ENCODE peak calls at places on chromosomes 4 and X, in six cellular contexts. Q is AG04449; P is tibial artery; K is ovary; W is cardiac fibroblast; F is CD8-positive, alpha-beta T cell. R is an unnamed sample.
A peak's percentile ranks its signal among the peaks of the same experiment; 100 is the strongest.

GRCh38 chrX:46642145-46642544 is 68.6 kb downstream of the CHST7 start:
- DNase-seq in Q (no peak), P (no peak), K (peak; percentile 31), W (peak; percentile 61), F (no peak), R (peak; percentile 55)

GRCh38 chr4:27327421-27328181 is 467.0 kb downstream of the STIM2 start:
- DNase-seq in Q (no peak), P (no peak), K (no peak), W (no peak), F (no peak), R (no peak)

GRCh38 chr4:2818351-2818939 is 25.2 kb upstream of the ADD1 start:
- DNase-seq in Q (no peak), P (no peak), K (no peak), W (no peak), F (no peak), R (no peak)

GRCh38 chrX:154775611-154776349 is 13.1 kb downstream of the DKC1 start:
- DNase-seq in Q (no peak), P (no peak), K (no peak), W (peak; percentile 48), F (no peak), R (peak; percentile 39)

GRCh38 chrX:119758682-119759332 is 419 bp downstream of the SOWAHD start:
- DNase-seq in Q (no peak), P (no peak), K (peak; percentile 24), W (no peak), F (peak; percentile 55), R (peak; percentile 47)

GRCh38 chrX:122094611-122095010 is 1047.2 kb downstream of the GLUD2 start:
- DNase-seq in Q (no peak), P (no peak), K (no peak), W (peak; percentile 1), F (no peak), R (peak; percentile 71)

GRCh38 chr4:118762753-118763477 is 73.0 kb downstream of the SEC24D start:
- DNase-seq in Q (no peak), P (no peak), K (no peak), W (peak; percentile 84), F (no peak), R (no peak)

GRCh38 chr4:127634181-127634580 is 1.4 kb downstream of the INTU start:
- DNase-seq in Q (peak; percentile 87), P (no peak), K (no peak), W (peak; percentile 54), F (no peak), R (peak; percentile 54)

GRCh38 chr4:168562021-168562691 is 65.3 kb downstream of the PALLD start:
- DNase-seq in Q (no peak), P (no peak), K (no peak), W (no peak), F (no peak), R (peak; percentile 55)

GRCh38 chr4:139794158-139794954 is 128.7 kb downstream of the MGST2 start:
- DNase-seq in Q (no peak), P (no peak), K (no peak), W (peak; percentile 62), F (no peak), R (peak; percentile 82)

GRCh38 chr4:155569960-155570515 is 96.6 kb upstream of the GUCY1A1 start:
- DNase-seq in Q (no peak), P (no peak), K (no peak), W (peak; percentile 64), F (no peak), R (peak; percentile 64)

GRCh38 chrX:323721-324628 is 5.4 kb upstream of the GTPBP6 start:
- DNase-seq in Q (peak; percentile 17), P (peak; percentile 12), K (peak; percentile 67), W (peak; percentile 68), F (no peak), R (peak; percentile 29)

GRCh38 chr4:40180356-40180755 is 16.5 kb upstream of the RHOH start:
- DNase-seq in Q (peak; percentile 68), P (no peak), K (no peak), W (peak; percentile 79), F (no peak), R (peak; percentile 89)

GRCh38 chr4:155552180-155552579 is 114.5 kb upstream of the GUCY1A1 start:
- DNase-seq in Q (no peak), P (no peak), K (no peak), W (no peak), F (no peak), R (peak; percentile 77)

GRCh38 chr4:69536558-69536957 is 40.9 kb upstream of the UGT2B4 start:
- DNase-seq in Q (no peak), P (no peak), K (no peak), W (no peak), F (no peak), R (no peak)

GRCh38 chr4:181952478-181952877 is 290.7 kb upstream of the TENM3 start:
- DNase-seq in Q (peak; percentile 86), P (no peak), K (no peak), W (peak; percentile 88), F (no peak), R (peak; percentile 82)

GRCh38 chr4:120004054-120004453 is 62.6 kb downstream of the MAD2L1 start:
- DNase-seq in Q (no peak), P (no peak), K (no peak), W (no peak), F (no peak), R (no peak)

GRCh38 chrX:105471597-105471996 is 251.1 kb upstream of the TEX13A start:
- DNase-seq in Q (no peak), P (no peak), K (no peak), W (no peak), F (no peak), R (no peak)

GRCh38 chr4:43132010-43132582 is 239.6 kb downstream of the GRXCR1 start:
- DNase-seq in Q (peak; percentile 4), P (no peak), K (peak; percentile 64), W (peak; percentile 73), F (no peak), R (peak; percentile 52)

GRCh38 chr4:174882317-174882992 is 35.7 kb upstream of the ADAM29 start:
- DNase-seq in Q (no peak), P (no peak), K (no peak), W (no peak), F (no peak), R (no peak)

GRCh38 chr4:102449751-102450352 is 51.3 kb upstream of the NFKB1 start:
- DNase-seq in Q (no peak), P (no peak), K (peak; percentile 23), W (peak; percentile 80), F (peak; percentile 58), R (peak; percentile 38)

GRCh38 chr4:173333658-173334084 is 487 bp downstream of the HMGB2 start:
- DNase-seq in Q (no peak), P (peak; percentile 56), K (peak; percentile 82), W (peak; percentile 49), F (peak; percentile 70), R (peak; percentile 67)

GRCh38 chr4:107685740-107686139 is 34.3 kb downstream of the PAPSS1 start:
- DNase-seq in Q (no peak), P (no peak), K (no peak), W (no peak), F (no peak), R (no peak)

GRCh38 chr4:10554694-10555093 is 97.5 kb upstream of the ZNF518B start:
- DNase-seq in Q (no peak), P (peak; percentile 54), K (peak; percentile 35), W (peak; percentile 84), F (no peak), R (peak; percentile 51)

GRCh38 chrX:68868316-68868715 is 39.5 kb downstream of the EFNB1 start:
- DNase-seq in Q (no peak), P (no peak), K (no peak), W (peak; percentile 18), F (no peak), R (no peak)

GRCh38 chr4:73259552-73260140 is 1.0 kb upstream of the ANKRD17 start:
- DNase-seq in Q (no peak), P (no peak), K (peak; percentile 25), W (peak; percentile 50), F (no peak), R (no peak)

GRCh38 chr4:73257995-73258667 is 467 bp downstream of the ANKRD17 start:
- DNase-seq in Q (no peak), P (peak; percentile 26), K (peak; percentile 54), W (peak; percentile 51), F (no peak), R (peak; percentile 65)

GRCh38 chr4:73257242-73257994 is 1.2 kb downstream of the ANKRD17 start:
- DNase-seq in Q (peak; percentile 50), P (peak; percentile 88), K (peak; percentile 71), W (peak; percentile 90), F (peak; percentile 66), R (peak; percentile 75)

DNA sequence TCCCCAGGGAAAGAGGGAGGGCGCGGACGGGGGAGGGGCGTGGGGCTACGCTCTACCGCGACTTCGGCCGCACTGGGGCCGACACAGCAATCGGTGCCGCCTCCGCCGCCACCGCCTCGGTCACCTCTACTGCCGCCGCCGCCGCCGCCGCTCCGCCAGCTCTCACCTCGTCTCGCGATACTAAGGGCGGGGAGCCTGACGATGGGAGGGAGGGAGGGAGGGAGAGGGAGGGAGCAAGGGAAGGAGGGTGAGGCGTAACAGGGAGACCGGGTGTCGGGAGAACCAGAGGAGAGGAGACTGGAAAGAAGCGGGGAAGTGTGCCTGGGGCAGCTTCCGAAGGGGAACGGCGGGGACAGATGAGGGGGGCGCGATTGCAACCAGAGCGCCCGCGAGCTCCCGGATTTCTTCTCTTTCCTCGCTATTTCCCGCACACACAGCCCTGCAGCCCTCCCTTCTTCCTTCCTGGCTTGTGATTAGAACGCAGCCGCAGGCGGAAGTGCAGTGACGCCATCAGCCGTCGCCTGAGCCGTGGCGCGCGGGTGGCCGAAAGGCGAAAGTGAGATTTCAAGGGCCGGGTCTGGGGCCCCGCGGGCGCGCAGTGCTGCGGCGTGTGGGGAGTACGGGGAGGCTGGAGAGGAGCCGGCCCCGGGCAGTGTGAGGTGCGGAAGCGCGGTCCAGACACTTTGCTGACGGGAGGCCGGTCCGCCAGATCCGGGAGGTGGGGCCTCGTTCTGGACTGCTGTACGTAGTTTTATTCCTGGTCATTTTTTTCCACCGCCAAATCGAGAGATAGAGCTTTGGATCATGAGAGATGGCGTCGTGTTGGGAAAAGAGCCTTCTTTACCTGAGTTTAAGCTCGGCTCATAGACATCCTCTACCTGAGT is at the start of gene ANKRD17:
- DNase-seq in Q (peak; percentile 53), P (peak; percentile 89), K (peak; percentile 93), W (peak; percentile 95), F (peak; percentile 91), R (peak; percentile 97)
- TF ChIP-seq CTCF in Q (peak; percentile 19), P (peak; percentile 19), K (peak; percentile 61), W (no peak), F (no peak), R (no peak)

GRCh38 chr4:184416913-184417734 is 57.2 kb downstream of the IRF2 start:
- DNase-seq in Q (no peak), P (no peak), K (no peak), W (no peak), F (peak; percentile 55), R (no peak)
- H3K4me3 ChIP-seq in Q (no peak overlapping the region), P (peak overlapping the region; percentile 12), K (peak overlapping the region; percentile 11), W (peak overlapping the region; percentile 33), F (peak overlapping the region; percentile 48), R (peak overlapping the region; percentile 16)

GRCh38 chrX:38985375-38985774 is 184.1 kb downstream of the MID1IP1 start:
- DNase-seq in Q (no peak), P (no peak), K (no peak), W (peak; percentile 29), F (no peak), R (peak; percentile 27)
- TF ChIP-seq CTCF in Q (no peak), P (peak; percentile 16), K (no peak), W (no peak), F (no peak), R (no peak)

DNA sequence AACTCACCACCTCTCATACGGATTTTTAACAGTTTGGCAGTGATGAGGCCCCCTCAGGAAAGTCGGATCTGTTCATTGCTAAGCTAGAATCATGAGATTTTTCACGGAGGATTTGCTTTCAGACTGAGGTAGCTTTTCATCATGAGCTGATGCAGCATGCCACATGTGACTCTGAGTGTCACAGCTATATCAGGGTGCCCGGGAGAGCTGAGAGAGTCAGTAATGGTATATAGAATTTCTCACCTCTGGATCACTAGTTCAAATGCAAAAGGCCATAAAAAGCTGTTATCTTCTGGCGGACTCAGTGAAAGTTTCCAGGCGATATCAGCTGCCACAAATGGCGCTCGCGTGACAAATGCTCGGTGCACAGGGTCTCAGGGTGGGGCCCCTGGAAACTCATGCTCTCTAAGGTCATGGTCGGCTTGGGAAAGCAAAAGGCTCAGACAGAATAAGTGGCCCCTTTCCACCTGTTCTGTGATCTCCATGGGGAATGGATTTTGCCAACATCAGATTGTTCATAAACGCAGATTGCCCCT is 150.1 kb downstream of the DHX15 start:
- DNase-seq in Q (no peak), P (no peak), K (no peak), W (no peak), F (no peak), R (no peak)
- H3K4me3 ChIP-seq in Q (no peak overlapping the region), P (no peak overlapping the region), K (no peak overlapping the region), W (no peak overlapping the region), F (no peak overlapping the region), R (no peak overlapping the region)

R was measured in foreskin fibroblast.